ENCODE peak calls at places on chromosomes 2 and 18, in four cellular contexts. Z is MM.1S; W is CD8-positive, alpha-beta memory T cell; J is PC-3. G is an unnamed sample.

GRCh38 chr2:159155315-159155714 is 131.2 kb downstream of the WDSUB1 start:
- DNase-seq in Z (no peak), W (no peak), J (peak; percentile 77), G (no peak)

GRCh38 chr2:223641062-223641461 is 38.9 kb upstream of the SCG2 start:
- DNase-seq in Z (no peak), W (no peak), J (peak; percentile 31), G (no peak)

GRCh38 chr18:62445386-62445917 is 77.4 kb upstream of the ZCCHC2 start:
- DNase-seq in Z (no peak), W (no peak), J (no peak), G (no peak)

GRCh38 chr2:54083021-54083420 is 32.4 kb upstream of the ACYP2 start:
- DNase-seq in Z (no peak), W (no peak), J (no peak), G (no peak)

GRCh38 chr2:20450201-20451108 is 3.6 kb downstream of the RHOB start:
- DNase-seq in Z (peak; percentile 18), W (no peak), J (no peak), G (peak; percentile 75)

GRCh38 chr2:206670531-206671319 is 28.4 kb downstream of the FAM237A start:
- DNase-seq in Z (no peak), W (no peak), J (no peak), G (no peak)

GRCh38 chr2:164700390-164700789 is 79.1 kb upstream of the GRB14 start:
- DNase-seq in Z (no peak), W (no peak), J (no peak), G (no peak)

GRCh38 chr2:101597347-101597944 is 100.1 kb upstream of the MAP4K4 start:
- DNase-seq in Z (no peak), W (no peak), J (no peak), G (peak; percentile 46)

GRCh38 chr2:23850564-23851256 is 76.2 kb downstream of the ATAD2B start:
- DNase-seq in Z (no peak), W (no peak), J (no peak), G (no peak)

GRCh38 chr18:47510831-47511230 is 259.4 kb upstream of the SKOR2 start:
- DNase-seq in Z (no peak), W (no peak), J (no peak), G (no peak)

GRCh38 chr2:85699325-85699724 is 5.2 kb downstream of the GNLY start:
- DNase-seq in Z (no peak), W (no peak), J (no peak), G (no peak)

GRCh38 chr2:169110919-169111318 is 41.6 kb downstream of the DHRS9 start:
- DNase-seq in Z (no peak), W (no peak), J (no peak), G (no peak)

GRCh38 chr18:79405781-79406575 is 10.2 kb downstream of the NFATC1 start:
- DNase-seq in Z (no peak), W (peak; percentile 94), J (no peak), G (no peak)

GRCh38 chr2:58515827-58516574 is 274.9 kb upstream of the FANCL start:
- DNase-seq in Z (no peak), W (no peak), J (peak; percentile 12), G (no peak)

GRCh38 chr18:11366410-11366809 is 217.0 kb upstream of the PIEZO2 start:
- DNase-seq in Z (no peak), W (no peak), J (no peak), G (peak; percentile 1)

GRCh38 chr2:110804915-110805314 is 72.5 kb downstream of the ACOXL start:
- DNase-seq in Z (no peak), W (peak; percentile 59), J (no peak), G (no peak)

GRCh38 chr2:118554616-118555015 is 292.8 kb downstream of the EN1 start:
- DNase-seq in Z (no peak), W (no peak), J (peak; percentile 36), G (no peak)

GRCh38 chr2:206616141-206616540 is 26.1 kb upstream of the FAM237A start:
- DNase-seq in Z (no peak), W (no peak), J (peak; percentile 94), G (peak; percentile 6)

GRCh38 chr2:33262097-33262496 is 214.4 kb upstream of the RASGRP3 start:
- DNase-seq in Z (no peak), W (no peak), J (no peak), G (no peak)

GRCh38 chr2:218895326-218895725 is 14.7 kb downstream of the WNT10A start:
- DNase-seq in Z (no peak), W (no peak), J (peak; percentile 81), G (no peak)

GRCh38 chr2:69018629-69019227 is 5.7 kb downstream of the ANTXR1 start:
- DNase-seq in Z (no peak), W (no peak), J (no peak), G (no peak)

GRCh38 chr2:161388146-161388779 is 27.8 kb upstream of the TBR1 start:
- DNase-seq in Z (no peak), W (no peak), J (no peak), G (no peak)

GRCh38 chr2:239159476-239159911 is 241.3 kb downstream of the HDAC4 start:
- DNase-seq in Z (no peak), W (peak; percentile 16), J (no peak), G (no peak)
- H3K27me3 ChIP-seq in Z (no peaks in the 10 kb centered on the region), W (no peaks in the 10 kb centered on the region), J (no peaks in the 10 kb centered on the region), G (no peaks in the 10 kb centered on the region)

DNA sequence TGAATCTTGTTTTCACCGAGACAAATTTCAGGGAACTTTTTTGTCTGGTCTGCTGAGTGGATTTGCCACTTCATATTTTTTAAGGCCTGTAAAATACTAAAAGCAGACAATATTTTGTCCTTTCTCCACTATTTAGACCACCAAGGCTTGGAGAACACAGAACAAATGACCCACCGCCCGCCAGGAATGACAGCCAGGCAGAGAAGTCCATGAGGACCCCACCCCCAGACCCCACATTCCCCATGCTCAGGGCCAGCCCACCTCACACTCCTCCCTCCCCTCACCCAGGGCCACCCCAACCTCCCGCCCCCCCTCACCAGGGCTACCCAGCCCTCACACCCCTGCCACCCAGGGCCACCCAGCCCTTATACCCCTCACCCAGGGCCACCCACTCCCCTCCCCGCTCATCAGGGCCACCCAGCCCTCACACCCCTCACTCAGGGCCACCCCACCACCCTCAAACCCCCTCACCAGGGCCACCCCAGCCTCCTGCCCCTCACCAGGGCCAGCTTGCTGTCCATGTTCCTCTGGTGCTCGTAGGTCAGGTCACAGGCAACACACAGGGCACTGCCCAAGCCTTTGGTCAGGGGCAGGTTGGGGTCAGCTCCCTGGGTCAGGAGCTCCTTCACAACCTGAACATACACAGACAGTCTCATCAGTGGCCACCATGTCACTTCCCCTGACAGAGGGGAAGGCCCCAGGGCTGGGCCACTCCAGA is 50.6 kb downstream of the ANKMY1 start:
- DNase-seq in Z (no peak), W (no peak), J (no peak), G (no peak)
- H3K4me3 ChIP-seq in Z (no peak overlapping the region), W (no peak overlapping the region), J (no peak overlapping the region), G (no peak overlapping the region)

GRCh38 chr2:120935339-120936313 is 200.0 kb downstream of the GLI2 start:
- DNase-seq in Z (no peak), W (no peak), J (peak; percentile 92), G (no peak)
- H3K9me3 ChIP-seq in Z (no peaks in the 10 kb centered on the region), W (no peaks in the 10 kb centered on the region), J (no peaks in the 10 kb centered on the region), G (no peaks in the 10 kb centered on the region)

GRCh38 chr2:176170606-176171005 is 13.5 kb downstream of the HOXD3 start:
- DNase-seq in Z (no peak), W (no peak), J (no peak), G (no peak)
- H3K27me3 ChIP-seq in Z (no peaks in the 10 kb centered on the region), W (peaks cover 64% of the 10 kb centered on the region), J (no peaks in the 10 kb centered on the region), G (no peaks in the 10 kb centered on the region)

DNA sequence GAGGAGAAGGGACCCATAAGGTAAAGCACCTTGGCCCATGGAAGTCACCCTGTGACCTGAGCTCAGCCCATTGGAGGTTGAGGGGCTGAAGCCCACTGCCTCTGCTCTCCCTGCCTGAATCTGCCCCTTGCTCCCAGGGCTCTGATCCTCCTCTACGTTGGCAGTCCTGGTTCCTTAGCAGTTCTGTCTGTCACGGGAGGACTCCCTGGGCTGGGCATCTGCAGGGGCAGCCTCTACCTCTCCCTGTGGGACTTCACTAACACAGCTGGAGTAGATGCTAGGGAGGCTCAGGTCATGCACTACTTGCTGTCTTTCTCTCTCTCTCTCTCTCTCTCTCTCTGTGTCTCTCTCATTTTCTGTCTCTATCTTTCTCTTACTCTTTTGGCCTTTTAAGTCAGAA is 8.7 kb downstream of the GYPC start:
- DNase-seq in Z (no peak), W (no peak), J (no peak), G (no peak)
- H3K4me3 ChIP-seq in Z (no peak overlapping the region), W (peak overlapping the region; percentile 40), J (no peak overlapping the region), G (no peak overlapping the region)

GRCh38 chr2:107645586-107645985 is 181.1 kb upstream of the RGPD4 start:
- DNase-seq in Z (no peak), W (no peak), J (no peak), G (no peak)
- H3K9me3 ChIP-seq in Z (no peaks in the 10 kb centered on the region), W (peaks cover 3% of the 10 kb centered on the region), J (no peaks in the 10 kb centered on the region), G (no peaks in the 10 kb centered on the region)

DNA sequence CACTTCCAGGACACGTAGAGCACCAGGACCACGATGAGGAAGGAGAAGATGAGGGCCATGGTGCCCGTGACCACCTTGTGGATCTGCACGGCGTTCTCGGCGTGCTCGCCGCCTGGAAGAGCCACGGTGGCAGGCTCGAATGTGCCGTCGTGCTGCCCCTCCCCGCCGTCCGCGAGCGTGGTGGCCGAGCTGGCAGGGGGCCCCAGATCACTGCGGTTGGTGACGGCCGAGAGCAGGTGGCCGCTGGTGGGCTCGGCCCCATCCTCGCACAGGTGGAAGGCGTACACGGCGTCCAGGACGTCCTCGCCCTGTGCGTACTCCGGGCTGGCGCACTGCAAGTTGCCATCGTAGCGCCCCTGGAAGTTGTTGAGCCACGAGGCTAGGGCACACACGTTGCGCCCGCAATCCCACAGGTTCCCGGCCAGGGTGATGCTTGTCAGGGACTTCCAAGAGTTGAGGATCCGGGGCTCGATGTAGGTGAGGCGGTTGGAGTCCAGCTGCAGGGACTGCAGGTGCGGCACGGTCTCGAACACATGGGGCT is 2.0 kb downstream of the LRRTM1 start:
- DNase-seq in Z (no peak), W (no peak), J (no peak), G (no peak)
- H3K27me3 ChIP-seq in Z (no peaks in the 10 kb centered on the region), W (no peaks in the 10 kb centered on the region), J (peaks cover 33% of the 10 kb centered on the region), G (peaks cover 30% of the 10 kb centered on the region)